ENCODE peak calls at places on chromosome 7, in nine cellular contexts. M, P, Y, W, I, O, T, N and V are unnamed samples.

GRCh38 chr7:3063016-3063753 is 19.5 kb upstream of the CARD11 start:
- DNase-seq in M (no peak), P (no peak), Y (peak), W (no peak), I (no peak), O (no peak), T (no peak), N (peak), V (peak)

GRCh38 chr7:131007439-131008330 is 273.7 kb upstream of the KLF14 start:
- DNase-seq in M (peak), P (peak), Y (peak), W (peak), I (no peak), O (peak), T (peak), N (peak), V (no peak)

GRCh38 chr7:30068117-30068516 is 39.9 kb downstream of the PLEKHA8 start:
- DNase-seq in M (no peak), P (no peak), Y (no peak), W (no peak), I (no peak), O (no peak), T (no peak), N (no peak), V (no peak)

GRCh38 chr7:20343954-20344353 is 13.3 kb downstream of the ITGB8 start:
- DNase-seq in M (no peak), P (no peak), Y (no peak), W (no peak), I (no peak), O (no peak), T (no peak), N (no peak), V (no peak)

GRCh38 chr7:2968616-2969397 is 74.9 kb downstream of the CARD11 start:
- DNase-seq in M (no peak), P (no peak), Y (no peak), W (no peak), I (peak), O (no peak), T (no peak), N (peak), V (no peak)

GRCh38 chr7:142859829-142860228 is 5.0 kb downstream of the EPHB6 start:
- DNase-seq in M (no peak), P (peak), Y (no peak), W (no peak), I (peak), O (no peak), T (no peak), N (no peak), V (no peak)

GRCh38 chr7:2626498-2627117 is 5.2 kb upstream of the TTYH3 start:
- DNase-seq in M (no peak), P (no peak), Y (no peak), W (no peak), I (peak), O (no peak), T (no peak), N (no peak), V (no peak)

GRCh38 chr7:55084307-55084706 is 65.5 kb downstream of the EGFR start:
- DNase-seq in M (no peak), P (no peak), Y (no peak), W (no peak), I (no peak), O (no peak), T (no peak), N (no peak), V (no peak)

GRCh38 chr7:121109145-121109544 is 120.6 kb downstream of the CPED1 start:
- DNase-seq in M (no peak), P (no peak), Y (no peak), W (no peak), I (no peak), O (no peak), T (no peak), N (no peak), V (no peak)

GRCh38 chr7:35550831-35551230 is 144.1 kb downstream of the HERPUD2 start:
- DNase-seq in M (no peak), P (no peak), Y (no peak), W (no peak), I (no peak), O (no peak), T (peak), N (peak), V (no peak)

GRCh38 chr7:4667776-4668509 is 14.2 kb upstream of the FOXK1 start:
- DNase-seq in M (no peak), P (no peak), Y (no peak), W (no peak), I (no peak), O (no peak), T (no peak), N (no peak), V (no peak)

DNA sequence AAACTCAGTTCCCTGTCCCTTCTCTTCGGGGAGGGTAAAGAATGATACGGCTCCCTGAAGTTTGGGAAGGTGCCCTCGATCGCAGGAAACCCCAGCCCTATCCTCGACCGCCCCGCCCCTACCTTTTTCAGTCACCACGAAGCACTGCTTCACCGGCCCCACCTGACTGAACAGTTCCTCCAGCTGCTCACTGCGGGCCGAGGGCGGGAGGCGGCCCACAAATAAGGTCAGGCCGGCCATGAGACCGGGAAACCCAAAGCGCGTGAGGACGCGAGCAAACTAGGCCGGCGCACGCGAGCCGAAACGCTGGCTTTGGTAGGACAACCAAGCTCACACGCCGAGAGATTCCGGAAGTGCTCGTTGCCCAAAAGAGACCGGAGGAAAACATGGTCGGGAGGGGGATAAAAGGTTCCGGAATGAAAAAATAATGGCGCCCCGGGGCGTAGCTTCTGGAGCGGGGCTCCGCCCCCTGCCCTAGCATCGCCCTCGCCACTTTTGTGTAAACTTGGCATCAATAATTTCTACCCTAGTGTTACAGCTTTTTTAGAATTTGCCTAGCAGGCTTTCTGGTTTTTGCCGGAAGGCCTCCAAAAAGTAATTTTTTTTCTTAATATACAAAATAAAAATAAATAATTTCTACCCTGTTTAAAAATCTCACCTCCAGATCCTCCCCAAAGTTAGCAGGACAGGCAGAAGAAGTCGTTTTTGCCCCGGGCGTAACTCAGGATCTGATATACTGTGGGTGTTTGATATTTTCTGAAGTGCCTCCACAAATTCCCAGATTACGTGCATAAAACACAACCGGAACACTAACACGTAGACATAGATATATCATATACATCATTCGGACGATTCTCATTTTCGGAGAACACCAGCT is at the start of gene RBM28:
- DNase-seq in M (peak), P (peak), Y (peak), W (peak), I (peak), O (peak), T (peak), N (peak), V (peak)
- TF ChIP-seq POLR2A in M (no peak), P (no peak), Y (peak), W (peak), I (peak), O (peak), T (peak), N (no peak), V (peak)

GRCh38 chr7:40673285-40673684 is 538.5 kb downstream of the SUGCT start:
- DNase-seq in M (no peak), P (no peak), Y (no peak), W (no peak), I (no peak), O (no peak), T (no peak), N (no peak), V (no peak)
- TF ChIP-seq POLR2AphosphoS5 in M (no peak), P (no peak), Y (no peak), W (no peak), I (no peak), O (no peak), T (no peak), N (no peak), V (no peak)

GRCh38 chr7:151517601-151518104 is 2.0 kb downstream of the RHEB start:
- DNase-seq in M (no peak), P (no peak), Y (no peak), W (no peak), I (no peak), O (no peak), T (no peak), N (no peak), V (no peak)

GRCh38 chr7:151518105-151518780 is 1.5 kb downstream of the RHEB start:
- DNase-seq in M (peak), P (peak), Y (peak), W (peak), I (peak), O (no peak), T (no peak), N (peak), V (no peak)

GRCh38 chr7:151518781-151519044 is 982 bp downstream of the RHEB start:
- DNase-seq in M (no peak), P (no peak), Y (no peak), W (no peak), I (no peak), O (no peak), T (no peak), N (no peak), V (no peak)

GRCh38 chr7:151520419-151521229 is 929 bp upstream of the RHEB start:
- DNase-seq in M (peak), P (peak), Y (peak), W (no peak), I (peak), O (no peak), T (peak), N (peak), V (no peak)

GRCh38 chr7:151519765-151520418 is at the start of gene RHEB:
- DNase-seq in M (peak), P (peak), Y (peak), W (peak), I (peak), O (peak), T (peak), N (peak), V (peak)
- TF ChIP-seq POLR2A in M (no peak), P (peak), Y (peak), W (peak), I (no peak), O (peak), T (no peak), N (no peak), V (no peak)

DNA sequence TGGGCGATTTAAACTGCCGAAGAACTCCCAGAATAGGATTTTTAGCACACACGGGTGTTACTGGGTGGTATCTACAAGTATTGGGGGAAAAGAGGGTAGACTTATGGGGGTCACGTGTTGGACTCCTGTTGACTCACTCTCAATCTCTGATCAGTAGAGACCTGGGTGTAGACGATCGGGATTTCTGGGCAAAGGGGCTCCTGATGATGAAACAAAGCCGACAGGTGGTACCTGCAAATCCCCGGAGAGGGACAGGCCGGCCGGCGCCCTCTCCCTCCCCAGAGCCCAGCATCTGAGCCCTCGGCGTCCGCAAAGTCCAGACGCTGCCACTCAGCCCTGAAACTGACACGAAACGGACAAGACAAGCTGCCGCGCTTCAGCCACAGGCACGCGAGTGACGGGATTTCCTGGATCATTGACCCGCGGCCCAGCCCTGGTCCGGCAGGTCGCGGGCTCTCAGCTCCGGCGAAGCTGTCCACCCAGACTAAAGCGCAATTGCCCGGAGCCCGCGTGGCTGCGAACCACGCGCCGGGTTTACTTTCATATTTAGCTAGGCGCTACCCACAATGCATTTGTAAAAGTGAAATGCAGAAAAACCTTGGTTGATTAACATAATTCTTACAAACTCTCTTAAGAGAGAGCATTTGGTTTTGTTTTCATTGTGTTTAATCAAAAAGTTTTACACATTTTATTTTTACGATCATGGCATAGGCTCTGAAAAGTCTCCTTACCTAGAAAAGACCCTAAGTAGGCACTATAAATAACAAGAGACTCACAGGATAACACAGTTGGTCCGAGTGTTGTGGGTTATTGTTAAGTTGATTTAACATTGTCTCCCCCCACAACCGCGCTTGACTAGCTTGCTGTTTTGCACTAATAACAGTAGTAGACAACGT is 56.9 kb upstream of the EZH2 start:
- DNase-seq in M (peak), P (peak), Y (peak), W (peak), I (peak), O (peak), T (peak), N (peak), V (peak)
- TF ChIP-seq POLR2AphosphoS5 in M (peak), P (peak), Y (peak), W (peak), I (no peak), O (peak), T (no peak), N (peak), V (peak)

GRCh38 chr7:66114743-66115727 is at the start of gene CRCP:
- DNase-seq in M (peak), P (peak), Y (peak), W (peak), I (peak), O (peak), T (peak), N (peak), V (peak)
- TF ChIP-seq POLR2A in M (no peak), P (no peak), Y (peak), W (peak), I (peak), O (peak), T (peak), N (no peak), V (peak)

DNA sequence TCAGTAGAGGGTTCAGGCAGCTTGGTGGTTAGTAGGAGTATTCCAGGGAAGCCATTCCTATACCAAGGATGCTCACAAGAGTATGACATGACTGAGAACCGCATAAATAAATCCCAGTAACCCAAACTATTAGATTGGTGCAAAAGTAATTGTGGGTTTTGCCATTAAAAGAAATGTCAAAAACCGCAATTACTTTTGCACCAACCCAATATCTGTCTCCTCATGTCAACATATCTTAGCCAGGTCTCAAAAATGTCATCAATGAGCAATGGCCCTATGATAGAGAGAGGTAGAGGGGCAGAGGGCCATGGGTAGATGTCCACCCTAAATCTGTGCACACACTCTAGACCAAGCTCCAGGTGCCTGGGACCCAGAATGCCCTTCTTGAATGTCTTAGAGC is 23.6 kb downstream of the NEUROD6 start:
- DNase-seq in M (no peak), P (no peak), Y (no peak), W (no peak), I (no peak), O (no peak), T (no peak), N (no peak), V (no peak)
- TF ChIP-seq POLR2AphosphoS5 in M (no peak), P (no peak), Y (no peak), W (no peak), I (no peak), O (no peak), T (no peak), N (no peak), V (no peak)

GRCh38 chr7:91239171-91239604 is 25.0 kb upstream of the FZD1 start:
- DNase-seq in M (no peak), P (no peak), Y (no peak), W (no peak), I (no peak), O (no peak), T (no peak), N (no peak), V (no peak)
- TF ChIP-seq POLR2A in M (no peak), P (no peak), Y (no peak), W (no peak), I (no peak), O (no peak), T (no peak), N (no peak), V (no peak)